ENCODE peak calls at places on chromosome 10, in ten cellular contexts. N, Y, V, X, U, C, Q, B, O and K are unnamed samples.

GRCh38 chr10:102452672-102453340 is 1.5 kb upstream of the C10orf95 start:
- DNase-seq in N (no peak), Y (no peak), V (peak), X (no peak), U (no peak), C (no peak), Q (no peak), B (peak), O (no peak), K (peak)

GRCh38 chr10:19302117-19302516 is 253.5 kb downstream of the MALRD1 start:
- DNase-seq in N (no peak), Y (no peak), V (no peak), X (no peak), U (no peak), C (no peak), Q (no peak), B (no peak), O (no peak), K (no peak)

GRCh38 chr10:132307823-132308587 is at the start of gene STK32C:
- DNase-seq in N (peak), Y (peak), V (peak), X (peak), U (peak), C (peak), Q (peak), B (peak), O (peak), K (peak)

GRCh38 chr10:2994562-2994961 is 72.8 kb upstream of the PFKP start:
- DNase-seq in N (no peak), Y (no peak), V (no peak), X (no peak), U (no peak), C (no peak), Q (no peak), B (no peak), O (no peak), K (no peak)

GRCh38 chr10:12709516-12709915 is 292.0 kb downstream of the CCDC3 start:
- DNase-seq in N (no peak), Y (no peak), V (no peak), X (no peak), U (no peak), C (no peak), Q (no peak), B (no peak), O (no peak), K (no peak)

GRCh38 chr10:116785867-116786266 is 43.5 kb upstream of the HSPA12A start:
- DNase-seq in N (no peak), Y (no peak), V (no peak), X (no peak), U (no peak), C (no peak), Q (no peak), B (no peak), O (no peak), K (no peak)

GRCh38 chr10:75019360-75019759 is 92.1 kb upstream of the SAMD8 start:
- DNase-seq in N (no peak), Y (no peak), V (no peak), X (no peak), U (no peak), C (no peak), Q (no peak), B (peak), O (no peak), K (no peak)

GRCh38 chr10:24707445-24707844 is 16.2 kb downstream of the ARHGAP21 start:
- DNase-seq in N (no peak), Y (peak), V (no peak), X (no peak), U (no peak), C (no peak), Q (no peak), B (no peak), O (no peak), K (peak)

GRCh38 chr10:48614481-48615383 is 9.9 kb upstream of the ARHGAP22 start:
- DNase-seq in N (no peak), Y (no peak), V (no peak), X (no peak), U (no peak), C (peak), Q (no peak), B (peak), O (no peak), K (no peak)

GRCh38 chr10:53840668-53841067 is 960.4 kb downstream of the PCDH15 start:
- DNase-seq in N (no peak), Y (no peak), V (no peak), X (no peak), U (no peak), C (no peak), Q (no peak), B (no peak), O (no peak), K (no peak)

GRCh38 chr10:58781873-58782488 is 269.3 kb downstream of the BICC1 start:
- DNase-seq in N (no peak), Y (peak), V (no peak), X (peak), U (no peak), C (no peak), Q (no peak), B (peak), O (no peak), K (peak)

GRCh38 chr10:70784476-70784875 is 701 bp downstream of the TBATA start:
- DNase-seq in N (no peak), Y (peak), V (no peak), X (no peak), U (no peak), C (no peak), Q (no peak), B (no peak), O (no peak), K (no peak)

GRCh38 chr10:86708068-86708782 is 39.9 kb downstream of the LDB3 start:
- DNase-seq in N (no peak), Y (no peak), V (no peak), X (no peak), U (no peak), C (no peak), Q (peak), B (no peak), O (no peak), K (no peak)

GRCh38 chr10:1737222-1738061 is at the start of gene ADARB2:
- DNase-seq in N (peak), Y (peak), V (no peak), X (no peak), U (peak), C (peak), Q (no peak), B (peak), O (peak), K (peak)

GRCh38 chr10:114328876-114329275 is 75.4 kb downstream of the AFAP1L2 start:
- DNase-seq in N (no peak), Y (no peak), V (no peak), X (no peak), U (peak), C (no peak), Q (peak), B (no peak), O (peak), K (no peak)

GRCh38 chr10:69769395-69769989 is 32.2 kb upstream of the COL13A1 start:
- DNase-seq in N (no peak), Y (no peak), V (no peak), X (peak), U (peak), C (peak), Q (peak), B (no peak), O (no peak), K (no peak)

GRCh38 chr10:1251769-1252168 is 195.6 kb downstream of the WDR37 start:
- DNase-seq in N (no peak), Y (no peak), V (no peak), X (no peak), U (no peak), C (no peak), Q (no peak), B (no peak), O (no peak), K (no peak)

GRCh38 chr10:102327641-102328040 is 67.9 kb upstream of the NFKB2 start:
- DNase-seq in N (no peak), Y (no peak), V (no peak), X (no peak), U (no peak), C (no peak), Q (no peak), B (no peak), O (no peak), K (no peak)

GRCh38 chr10:68167271-68167670 is 58.0 kb downstream of the MYPN start:
- DNase-seq in N (no peak), Y (no peak), V (no peak), X (no peak), U (no peak), C (no peak), Q (no peak), B (no peak), O (no peak), K (no peak)

GRCh38 chr10:111598433-111599059 is 521.7 kb downstream of the ADRA2A start:
- DNase-seq in N (peak), Y (peak), V (peak), X (peak), U (peak), C (peak), Q (no peak), B (peak), O (peak), K (peak)

GRCh38 chr10:73908853-73909611 is 1.9 kb upstream of the PLAU start:
- DNase-seq in N (peak), Y (peak), V (peak), X (peak), U (peak), C (no peak), Q (no peak), B (peak), O (no peak), K (peak)

GRCh38 chr10:71963756-71964668 is at the start of gene CHST3:
- DNase-seq in N (no peak), Y (peak), V (no peak), X (peak), U (peak), C (peak), Q (peak), B (peak), O (peak), K (peak)

GRCh38 chr10:47290338-47290737 is 9.7 kb upstream of the GDF10 start:
- DNase-seq in N (no peak), Y (no peak), V (no peak), X (no peak), U (no peak), C (no peak), Q (no peak), B (no peak), O (no peak), K (no peak)

GRCh38 chr10:132544744-132545658 is 7.4 kb downstream of the INPP5A start:
- DNase-seq in N (no peak), Y (peak), V (no peak), X (no peak), U (no peak), C (no peak), Q (peak), B (no peak), O (no peak), K (peak)

GRCh38 chr10:22148956-22149355 is 68.9 kb downstream of the EBLN1 start:
- DNase-seq in N (no peak), Y (no peak), V (no peak), X (no peak), U (no peak), C (no peak), Q (no peak), B (no peak), O (no peak), K (no peak)

GRCh38 chr10:50679149-50679548 is 55.4 kb upstream of the SGMS1 start:
- DNase-seq in N (no peak), Y (no peak), V (no peak), X (no peak), U (no peak), C (peak), Q (no peak), B (no peak), O (no peak), K (no peak)

GRCh38 chr10:72254891-72255568 is 18.7 kb upstream of the DDIT4 start:
- DNase-seq in N (no peak), Y (peak), V (peak), X (peak), U (peak), C (peak), Q (peak), B (peak), O (peak), K (peak)

GRCh38 chr10:8059191-8059936 is 4.9 kb downstream of the GATA3 start:
- DNase-seq in N (no peak), Y (no peak), V (no peak), X (no peak), U (no peak), C (peak), Q (no peak), B (no peak), O (no peak), K (no peak)

GRCh38 chr10:50641636-50642035 is 17.9 kb upstream of the SGMS1 start:
- DNase-seq in N (no peak), Y (no peak), V (no peak), X (no peak), U (no peak), C (no peak), Q (no peak), B (no peak), O (no peak), K (no peak)

GRCh38 chr10:119301397-119301796 is 94.0 kb downstream of the GRK5 start:
- DNase-seq in N (no peak), Y (no peak), V (peak), X (no peak), U (no peak), C (no peak), Q (no peak), B (peak), O (no peak), K (no peak)

GRCh38 chr10:110430369-110431273 is 67.1 kb upstream of the DUSP5 start:
- DNase-seq in N (no peak), Y (no peak), V (no peak), X (no peak), U (no peak), C (no peak), Q (no peak), B (no peak), O (peak), K (no peak)

GRCh38 chr10:7593068-7593467 is 73.7 kb downstream of the ITIH5 start:
- DNase-seq in N (no peak), Y (no peak), V (no peak), X (no peak), U (peak), C (no peak), Q (no peak), B (no peak), O (no peak), K (peak)

GRCh38 chr10:79928028-79928583 is 20.8 kb downstream of the SFTPD start:
- DNase-seq in N (no peak), Y (no peak), V (no peak), X (no peak), U (no peak), C (peak), Q (no peak), B (no peak), O (peak), K (no peak)

GRCh38 chr10:26303366-26303765 is 86.8 kb downstream of the GAD2 start:
- DNase-seq in N (no peak), Y (no peak), V (no peak), X (no peak), U (no peak), C (no peak), Q (no peak), B (no peak), O (no peak), K (no peak)

GRCh38 chr10:3067859-3068179 is 471 bp downstream of the PFKP start:
- DNase-seq in N (no peak), Y (peak), V (no peak), X (no peak), U (no peak), C (peak), Q (peak), B (no peak), O (no peak), K (peak)

GRCh38 chr10:124629842-124630241 is 114.3 kb downstream of the FAM53B start:
- DNase-seq in N (no peak), Y (no peak), V (no peak), X (no peak), U (no peak), C (no peak), Q (no peak), B (no peak), O (no peak), K (no peak)

GRCh38 chr10:124630551-124630950 is 113.6 kb downstream of the FAM53B start:
- DNase-seq in N (no peak), Y (no peak), V (no peak), X (no peak), U (no peak), C (no peak), Q (no peak), B (no peak), O (no peak), K (no peak)

GRCh38 chr10:124632566-124632965 is 111.6 kb downstream of the FAM53B start:
- DNase-seq in N (no peak), Y (no peak), V (no peak), X (no peak), U (no peak), C (no peak), Q (peak), B (no peak), O (no peak), K (no peak)

GRCh38 chr10:124629410-124629809 is 114.8 kb downstream of the FAM53B start:
- DNase-seq in N (no peak), Y (no peak), V (no peak), X (no peak), U (no peak), C (no peak), Q (no peak), B (no peak), O (no peak), K (no peak)

DNA sequence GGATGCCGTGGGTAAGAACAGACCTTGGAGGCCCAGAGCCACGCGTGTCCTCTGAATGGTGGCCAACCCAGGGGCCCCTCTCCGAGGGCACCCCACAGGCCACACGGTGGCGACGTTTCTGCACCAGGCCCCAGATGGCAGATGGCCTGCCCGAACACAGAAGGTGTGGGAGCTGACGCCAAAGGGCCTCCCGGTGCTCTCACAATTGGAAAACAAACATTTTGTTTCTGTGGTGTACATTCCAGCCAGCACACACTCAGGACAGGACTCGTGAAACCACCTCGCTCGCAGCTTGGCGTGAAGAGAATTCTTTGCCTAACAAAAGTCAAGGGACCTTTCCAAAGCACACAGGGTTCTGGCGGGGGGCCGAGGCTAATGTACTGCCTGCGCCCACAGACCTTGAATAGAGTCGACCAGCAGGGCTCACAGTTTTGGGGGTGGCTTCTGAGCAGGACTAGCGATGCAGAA is 112.1 kb downstream of the FAM53B start:
- DNase-seq in N (no peak), Y (no peak), V (peak), X (no peak), U (peak), C (no peak), Q (no peak), B (no peak), O (peak), K (no peak)
- TF ChIP-seq CTCF in N (peak), Y (peak), V (peak), X (no peak), U (peak), C (peak), Q (peak), B (peak), O (peak), K (peak)

DNA sequence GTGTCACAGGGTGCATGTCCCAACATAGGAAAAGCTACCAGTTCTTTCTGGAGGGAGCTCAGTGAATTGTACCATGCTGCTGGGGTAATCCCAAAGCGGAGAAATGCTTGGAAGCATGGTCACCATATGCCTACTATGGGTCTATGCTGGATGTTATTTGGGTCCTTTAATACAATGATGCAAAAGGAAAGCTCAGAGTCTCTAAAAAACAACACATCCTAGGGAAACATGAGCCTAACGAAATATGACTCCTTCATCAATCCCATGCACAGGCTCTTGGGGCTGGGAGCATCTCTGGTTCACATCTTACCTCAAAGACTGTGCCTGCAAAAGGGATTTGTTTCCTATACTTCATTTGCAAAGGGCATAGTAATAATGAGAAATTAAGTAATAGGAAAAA is 65.2 kb downstream of the CUBN start:
- DNase-seq in N (no peak), Y (no peak), V (no peak), X (no peak), U (no peak), C (no peak), Q (no peak), B (no peak), O (no peak), K (no peak)
- TF ChIP-seq CTCF in N (no peak), Y (no peak), V (no peak), X (no peak), U (no peak), C (no peak), Q (no peak), B (no peak), O (no peak), K (no peak)

DNA sequence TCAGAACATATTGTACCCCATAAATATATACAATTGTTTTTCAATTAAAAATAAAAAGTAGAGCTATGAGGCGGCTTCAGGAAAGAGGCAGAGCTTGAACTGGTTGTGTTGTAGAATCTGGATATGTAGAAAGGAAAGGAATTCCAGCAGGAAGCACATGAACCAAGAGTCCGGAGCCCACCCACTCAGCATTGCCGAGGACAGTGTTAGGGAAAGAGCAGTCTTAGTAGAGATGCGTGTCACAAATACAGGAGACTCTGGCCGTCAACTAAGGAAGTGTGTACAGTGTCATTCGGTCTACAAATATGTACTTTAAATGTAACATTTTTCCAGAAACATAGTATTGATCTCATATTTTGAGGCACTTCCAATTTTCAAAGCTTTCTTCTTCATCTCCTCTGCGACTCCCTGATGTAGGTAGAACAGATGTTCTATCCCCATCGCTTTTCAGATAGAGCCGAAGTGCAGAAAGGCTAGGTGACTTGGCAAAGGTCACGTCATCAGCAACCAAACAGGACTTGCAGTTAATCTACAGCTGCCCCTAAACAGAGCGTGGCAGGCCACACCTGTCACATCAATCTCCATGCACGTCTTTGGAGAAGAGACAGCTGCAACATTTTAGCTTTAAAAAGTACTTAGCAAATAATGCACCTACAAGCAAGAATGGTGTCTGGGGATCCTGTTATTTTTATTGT is 25.3 kb upstream of the GJD4 start:
- DNase-seq in N (no peak), Y (no peak), V (no peak), X (no peak), U (no peak), C (no peak), Q (no peak), B (no peak), O (no peak), K (no peak)
- TF ChIP-seq CTCF in N (no peak), Y (no peak), V (no peak), X (no peak), U (no peak), C (no peak), Q (no peak), B (no peak), O (no peak), K (no peak)

GRCh38 chr10:14195455-14195854 is 135.3 kb downstream of the FRMD4A start:
- DNase-seq in N (no peak), Y (no peak), V (no peak), X (no peak), U (no peak), C (no peak), Q (no peak), B (no peak), O (no peak), K (no peak)

GRCh38 chr10:14205246-14205645 is 125.5 kb downstream of the FRMD4A start:
- DNase-seq in N (no peak), Y (no peak), V (no peak), X (no peak), U (no peak), C (no peak), Q (no peak), B (no peak), O (no peak), K (no peak)

GRCh38 chr10:14196113-14196512 is 134.6 kb downstream of the FRMD4A start:
- DNase-seq in N (no peak), Y (no peak), V (no peak), X (no peak), U (no peak), C (no peak), Q (no peak), B (no peak), O (no peak), K (no peak)

GRCh38 chr10:14200645-14201534 is 129.8 kb downstream of the FRMD4A start:
- DNase-seq in N (no peak), Y (no peak), V (no peak), X (peak), U (no peak), C (peak), Q (no peak), B (peak), O (no peak), K (no peak)
- TF ChIP-seq CTCF in N (peak), Y (no peak), V (no peak), X (peak), U (peak), C (peak), Q (no peak), B (peak), O (no peak), K (peak)

GRCh38 chr10:5948999-5949759 is 28.2 kb downstream of the IL15RA start:
- DNase-seq in N (no peak), Y (peak), V (no peak), X (peak), U (peak), C (peak), Q (peak), B (peak), O (peak), K (peak)
- TF ChIP-seq CTCF in N (peak), Y (peak), V (no peak), X (no peak), U (peak), C (peak), Q (peak), B (peak), O (peak), K (peak)